ENCODE peak calls at places on chromosomes 7 and 10, in seven cellular contexts. V is HCT116, M is NB4, Z is lower leg skin, G is Peyer's patch, E is tibial nerve, H is sigmoid colon. N is an unnamed sample.

GRCh38 chr10:30039988-30040387 is 19.4 kb downstream of the JCAD start:
- DNase-seq in E (no peak), M (no peak), V (no peak), G (no peak), Z (no peak), H (no peak), N (no peak)

GRCh38 chr7:28103984-28104628 is 76.5 kb downstream of the JAZF1 start:
- DNase-seq in V (no peak), M (no peak), E (no peak), Z (no peak), G (no peak), H (no peak), N (no peak)

GRCh38 chr10:3107426-3107961 is 40.1 kb downstream of the PFKP start:
- DNase-seq in H (peak; percentile 89), Z (peak; percentile 70), E (peak; percentile 67), V (no peak), M (no peak), G (no peak), N (peak; percentile 85)

GRCh38 chr7:33779216-33779615 is 126.1 kb upstream of the BMPER start:
- DNase-seq in G (no peak), H (no peak), Z (no peak), V (no peak), E (no peak), M (no peak), N (no peak)

GRCh38 chr10:71396084-71396713 is 521 bp upstream of the CDH23 start:
- DNase-seq in E (peak; percentile 36), Z (no peak), G (peak; percentile 61), V (no peak), M (no peak), H (peak; percentile 75), N (peak; percentile 71)

GRCh38 chr10:72261323-72262018 is 12.3 kb upstream of the DDIT4 start:
- DNase-seq in V (no peak), H (no peak), G (no peak), E (no peak), M (peak; percentile 67), Z (no peak), N (peak; percentile 28)

GRCh38 chr7:18844735-18845134 is 272.7 kb downstream of the TWIST1 start:
- DNase-seq in V (no peak), E (no peak), H (no peak), Z (no peak), M (no peak), G (no peak), N (no peak)

GRCh38 chr10:20817646-20818045 is 79.5 kb downstream of the NEBL start:
- DNase-seq in H (no peak), M (no peak), V (no peak), G (no peak), E (no peak), Z (no peak), N (no peak)

GRCh38 chr7:2760098-2760889 is 72.3 kb downstream of the AMZ1 start:
- DNase-seq in G (peak; percentile 93), M (peak; percentile 87), E (peak; percentile 53), V (peak; percentile 43), Z (peak; percentile 82), H (peak; percentile 79), N (no peak)

GRCh38 chr10:59601985-59602384 is 107.7 kb downstream of the SLC16A9 start:
- DNase-seq in Z (no peak), V (no peak), E (no peak), M (no peak), H (no peak), G (no peak), N (no peak)

GRCh38 chr7:45026984-45027773 is 27.2 kb downstream of the CCM2 start:
- DNase-seq in V (no peak), Z (no peak), H (no peak), G (no peak), M (peak; percentile 95), E (no peak), N (no peak)

GRCh38 chr10:86663576-86664369 is 4.5 kb upstream of the LDB3 start:
- DNase-seq in Z (no peak), E (no peak), V (no peak), H (no peak), G (no peak), M (no peak), N (peak; percentile 25)

GRCh38 chr10:60282771-60283353 is 106.8 kb downstream of the ANK3 start:
- DNase-seq in M (peak; percentile 61), G (no peak), H (no peak), V (no peak), E (no peak), Z (no peak), N (no peak)

GRCh38 chr7:63029207-63029522 is 969.5 kb upstream of the ZNF722 start:
- DNase-seq in E (no peak), H (no peak), V (no peak), M (no peak), Z (no peak), G (no peak), N (peak; percentile 13)

GRCh38 chr7:124728610-124729009 is 37.0 kb downstream of the GPR37 start:
- DNase-seq in E (no peak), H (no peak), M (no peak), Z (no peak), G (no peak), V (no peak), N (no peak)

GRCh38 chr7:151897201-151897711 is 20.3 kb upstream of the PRKAG2 start:
- DNase-seq in Z (no peak), G (no peak), H (peak; percentile 53), E (no peak), V (no peak), M (no peak), N (peak; percentile 48)

GRCh38 chr10:116112232-116113231 is 160.5 kb downstream of the GFRA1 start:
- DNase-seq in Z (no peak), E (no peak), H (no peak), G (no peak), M (no peak), V (no peak), N (no peak)

GRCh38 chr7:55066479-55066878 is 47.7 kb downstream of the EGFR start:
- DNase-seq in H (no peak), M (peak; percentile 28), G (no peak), Z (no peak), E (no peak), V (no peak), N (no peak)

GRCh38 chr10:71644307-71645180 is 75.0 kb downstream of the C10orf105 start:
- DNase-seq in M (no peak), V (no peak), H (no peak), E (no peak), G (no peak), Z (no peak), N (no peak)

DNA sequence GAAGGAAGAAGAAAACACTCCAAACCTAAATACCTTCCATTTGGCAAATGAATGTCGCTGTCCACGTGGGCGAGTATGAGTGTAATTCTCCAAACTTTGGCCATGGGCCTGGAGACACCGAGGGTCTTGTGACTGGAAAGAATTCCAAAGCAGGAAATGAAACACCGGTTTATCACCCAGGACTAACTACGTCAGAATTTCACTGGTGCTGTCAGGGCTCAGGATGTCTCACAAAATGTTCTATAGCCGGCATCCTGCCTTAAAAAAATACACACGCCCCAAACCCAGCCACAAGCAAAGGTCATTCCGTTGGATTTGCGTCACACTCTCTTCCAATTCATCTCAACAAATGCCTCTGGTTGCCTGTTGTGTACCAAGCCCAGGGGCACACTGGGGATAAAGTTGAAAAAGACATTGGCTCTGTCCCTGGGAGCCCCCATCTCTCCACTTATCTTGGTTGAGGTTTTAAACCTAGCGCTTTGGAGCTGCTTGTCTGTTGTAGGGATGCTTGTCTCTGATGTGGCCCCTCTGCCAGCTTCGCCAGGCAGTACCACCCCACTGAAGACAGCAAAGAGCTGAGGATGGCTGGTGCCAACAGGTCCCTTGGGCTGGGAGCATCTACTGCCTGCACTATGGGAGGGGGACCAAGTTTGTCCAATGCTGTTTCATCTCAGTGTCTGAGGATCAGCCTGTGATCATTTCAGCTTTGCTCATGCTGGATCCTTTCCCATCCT is 31.2 kb downstream of the GSTO2 start:
- DNase-seq in M (no peak), G (no peak), Z (no peak), E (no peak), H (peak; percentile 88), V (no peak), N (no peak)
- TF ChIP-seq POLR2A in M (no peak), G (no peak), Z (no peak), E (no peak), H (no peak), V (no peak), N (no peak)

GRCh38 chr10:99656199-99657064 is 2.9 kb upstream of the ENTPD7 start:
- DNase-seq in G (no peak), H (no peak), E (no peak), M (peak; percentile 43), V (no peak), Z (no peak), N (no peak)

GRCh38 chr10:99659031-99659867 is at the start of gene ENTPD7:
- DNase-seq in E (peak; percentile 75), H (peak; percentile 96), G (peak; percentile 97), Z (peak; percentile 90), V (peak; percentile 95), M (peak; percentile 97), N (peak; percentile 98)

GRCh38 chr10:99659868-99660366 is 608 bp downstream of the ENTPD7 start:
- DNase-seq in V (no peak), E (no peak), H (no peak), Z (no peak), G (peak; percentile 53), M (no peak), N (no peak)

GRCh38 chr10:99660662-99661369 is 1.5 kb downstream of the ENTPD7 start:
- DNase-seq in H (no peak), G (no peak), Z (no peak), E (no peak), M (no peak), V (no peak), N (no peak)

GRCh38 chr10:99658622-99659030 is 683 bp upstream of the ENTPD7 start:
- DNase-seq in Z (no peak), H (no peak), V (peak; percentile 12), M (peak; percentile 51), G (peak; percentile 85), E (no peak), N (peak; percentile 72)
- TF ChIP-seq POLR2A in Z (no peak), H (no peak), V (no peak), M (no peak), G (no peak), E (no peak), N (no peak)

GRCh38 chr10:61640876-61641275 is 21.9 kb upstream of the CABCOCO1 start:
- DNase-seq in G (no peak), H (no peak), M (no peak), Z (no peak), V (no peak), E (no peak), N (no peak)

GRCh38 chr10:61642692-61643091 is 20.0 kb upstream of the CABCOCO1 start:
- DNase-seq in H (no peak), M (no peak), G (no peak), V (no peak), Z (no peak), E (no peak), N (no peak)

GRCh38 chr10:61639952-61640351 is 22.8 kb upstream of the CABCOCO1 start:
- DNase-seq in M (no peak), G (no peak), V (no peak), H (no peak), Z (no peak), E (no peak), N (no peak)

GRCh38 chr10:61643316-61643751 is 19.4 kb upstream of the CABCOCO1 start:
- DNase-seq in M (no peak), E (no peak), Z (no peak), V (no peak), H (no peak), G (no peak), N (no peak)

GRCh38 chr10:61642073-61642637 is 20.6 kb upstream of the CABCOCO1 start:
- DNase-seq in Z (no peak), G (no peak), H (no peak), V (no peak), M (no peak), E (no peak), N (no peak)
- TF ChIP-seq POLR2A in Z (no peak), G (no peak), H (no peak), V (no peak), M (no peak), E (no peak), N (no peak)

GRCh38 chr7:101673315-101673714 is 44.2 kb upstream of the MYL10 start:
- DNase-seq in H (no peak), M (no peak), E (no peak), G (no peak), V (no peak), Z (no peak), N (no peak)
- TF ChIP-seq POLR2A in H (no peak), M (no peak), E (no peak), G (no peak), V (no peak), Z (no peak), N (no peak)

N was measured in right lobe of liver.